ENCODE peak calls at places on chromosomes 6 and 20, in six cellular contexts. One of them, this sample, is unnamed.

GRCh38 chr6:145865595-145865994 is 51.0 kb upstream of the FBXO30 start:
- DNase-seq in kidney: no peak
- DNase-seq in PC-3: no peak
- DNase-seq in A172: no peak
- DNase-seq in colonic mucosa: no peak
- DNase-seq in tibial artery: no peak
- DNase-seq in this sample: no peak

GRCh38 chr20:58479666-58480454 is 35.3 kb downstream of the APCDD1L start:
- DNase-seq in kidney: no peak
- DNase-seq in tibial artery: no peak
- DNase-seq in A172: no peak
- DNase-seq in PC-3: no peak
- DNase-seq in colonic mucosa: no peak
- DNase-seq in this sample: no peak

GRCh38 chr6:157644043-157644810 is 178.8 kb upstream of the SNX9 start:
- DNase-seq in tibial artery: peak; percentile 40
- DNase-seq in PC-3: peak; percentile 28
- DNase-seq in colonic mucosa: no peak
- DNase-seq in kidney: no peak
- DNase-seq in A172: no peak
- DNase-seq in this sample: no peak

GRCh38 chr6:85756982-85757381 is 114.3 kb upstream of the SYNCRIP start:
- DNase-seq in tibial artery: no peak
- DNase-seq in A172: no peak
- DNase-seq in PC-3: peak; percentile 59
- DNase-seq in colonic mucosa: no peak
- DNase-seq in kidney: no peak
- DNase-seq in this sample: no peak

GRCh38 chr6:49637333-49637698 is 677 bp upstream of the RHAG start:
- DNase-seq in colonic mucosa: no peak
- DNase-seq in PC-3: no peak
- DNase-seq in kidney: no peak
- DNase-seq in A172: no peak
- DNase-seq in tibial artery: no peak
- DNase-seq in this sample: no peak

GRCh38 chr6:166173292-166173951 is 5.8 kb upstream of the TBXT start:
- DNase-seq in kidney: no peak
- DNase-seq in PC-3: no peak
- DNase-seq in A172: peak; percentile 10
- DNase-seq in colonic mucosa: no peak
- DNase-seq in tibial artery: no peak
- DNase-seq in this sample: no peak

GRCh38 chr6:14612016-14612415 is 494.4 kb downstream of the CD83 start:
- DNase-seq in kidney: no peak
- DNase-seq in A172: peak; percentile 12
- DNase-seq in tibial artery: no peak
- DNase-seq in colonic mucosa: no peak
- DNase-seq in PC-3: peak; percentile 63
- DNase-seq in this sample: no peak

GRCh38 chr6:105603779-105604592 is 201.1 kb upstream of the PREP start:
- DNase-seq in kidney: no peak
- DNase-seq in PC-3: no peak
- DNase-seq in colonic mucosa: peak; percentile 35
- DNase-seq in tibial artery: no peak
- DNase-seq in A172: peak; percentile 72
- DNase-seq in this sample: no peak

GRCh38 chr6:31915351-31915750 is 12.2 kb upstream of the C2 start:
- DNase-seq in kidney: no peak
- DNase-seq in A172: no peak
- DNase-seq in PC-3: no peak
- DNase-seq in tibial artery: no peak
- DNase-seq in colonic mucosa: no peak
- DNase-seq in this sample: no peak

GRCh38 chr6:155301867-155302266 is 12.4 kb downstream of the TFB1M start:
- DNase-seq in tibial artery: no peak
- DNase-seq in colonic mucosa: no peak
- DNase-seq in A172: peak; percentile 12
- DNase-seq in kidney: no peak
- DNase-seq in PC-3: no peak
- DNase-seq in this sample: no peak

GRCh38 chr6:21240709-21241108 is 352.8 kb upstream of the SOX4 start:
- DNase-seq in A172: no peak
- DNase-seq in kidney: no peak
- DNase-seq in tibial artery: no peak
- DNase-seq in colonic mucosa: no peak
- DNase-seq in PC-3: no peak
- DNase-seq in this sample: no peak

GRCh38 chr20:31440012-31440659 is at the start of gene DEFB123:
- DNase-seq in tibial artery: no peak
- DNase-seq in A172: no peak
- DNase-seq in PC-3: no peak
- DNase-seq in colonic mucosa: no peak
- DNase-seq in kidney: no peak
- DNase-seq in this sample: no peak

GRCh38 chr20:33105336-33105924 is 26.0 kb downstream of the BPIFB4 start:
- DNase-seq in PC-3: no peak
- DNase-seq in colonic mucosa: no peak
- DNase-seq in tibial artery: no peak
- DNase-seq in kidney: no peak
- DNase-seq in A172: no peak
- DNase-seq in this sample: no peak

GRCh38 chr6:46638650-46639049 is 14.0 kb downstream of the CYP39A1 start:
- DNase-seq in PC-3: peak; percentile 77
- DNase-seq in colonic mucosa: no peak
- DNase-seq in kidney: no peak
- DNase-seq in tibial artery: no peak
- DNase-seq in A172: no peak
- DNase-seq in this sample: no peak

GRCh38 chr20:49562341-49563014 is 5.5 kb downstream of the PTGIS start:
- DNase-seq in colonic mucosa: peak; percentile 49
- DNase-seq in PC-3: peak; percentile 74
- DNase-seq in kidney: peak; percentile 91
- DNase-seq in tibial artery: peak; percentile 94
- DNase-seq in A172: peak; percentile 95
- DNase-seq in this sample: peak; percentile 49

GRCh38 chr6:112909781-112910180 is 562.7 kb downstream of the RFPL4B start:
- DNase-seq in colonic mucosa: no peak
- DNase-seq in PC-3: peak; percentile 16
- DNase-seq in A172: peak; percentile 31
- DNase-seq in kidney: no peak
- DNase-seq in tibial artery: no peak
- DNase-seq in this sample: no peak

GRCh38 chr6:13918686-13919085 is 6.1 kb upstream of the RNF182 start:
- DNase-seq in tibial artery: no peak
- DNase-seq in A172: no peak
- DNase-seq in PC-3: no peak
- DNase-seq in kidney: no peak
- DNase-seq in colonic mucosa: no peak
- DNase-seq in this sample: no peak

GRCh38 chr6:56188429-56188828 is 59.0 kb downstream of the COL21A1 start:
- DNase-seq in A172: no peak
- DNase-seq in kidney: peak; percentile 32
- DNase-seq in tibial artery: no peak
- DNase-seq in PC-3: no peak
- DNase-seq in colonic mucosa: no peak
- DNase-seq in this sample: no peak

GRCh38 chr6:113347420-113347819 is 509.7 kb upstream of the MARCKS start:
- DNase-seq in A172: peak; percentile 27
- DNase-seq in kidney: no peak
- DNase-seq in tibial artery: no peak
- DNase-seq in colonic mucosa: no peak
- DNase-seq in PC-3: peak; percentile 29
- DNase-seq in this sample: no peak

This sample was measured in left colon.